ENCODE peak calls at places on chromosomes 1 and 21, in five cellular contexts. I is cardiac fibroblast, Y is GM04504, J is neural crest cell, C is mesendoderm. X is an unnamed sample.

GRCh38 chr1:31586376-31587327 is 10.3 kb downstream of the TINAGL1 start:
- DNase-seq in J (no peak), C (no peak), Y (no peak), I (no peak), X (no peak)

GRCh38 chr1:78088015-78088414 is 42.2 kb downstream of the GIPC2 start:
- DNase-seq in I (no peak), Y (no peak), J (no peak), C (no peak), X (no peak)

GRCh38 chr1:41650176-41650519 is 165.7 kb upstream of the EDN2 start:
- DNase-seq in Y (no peak), C (no peak), J (no peak), I (no peak), X (no peak)

GRCh38 chr1:36522461-36523229 is 39.9 kb upstream of the CSF3R start:
- DNase-seq in Y (no peak), I (no peak), C (no peak), J (no peak), X (no peak)

GRCh38 chr1:152089014-152089674 is at the start of gene TCHHL1:
- DNase-seq in I (no peak), C (no peak), Y (no peak), J (no peak), X (no peak)

GRCh38 chr1:65207317-65207716 is 59.3 kb downstream of the AK4 start:
- DNase-seq in C (no peak), J (no peak), Y (no peak), I (no peak), X (no peak)

GRCh38 chr1:206469933-206470691 is at the start of gene IKBKE:
- DNase-seq in Y (peak; percentile 35), J (no peak), C (peak; percentile 89), I (peak; percentile 76), X (peak; percentile 61)

GRCh38 chr1:220874201-220874655 is 5.0 kb upstream of the HLX start:
- DNase-seq in J (peak; percentile 50), C (peak; percentile 58), Y (no peak), I (peak; percentile 74), X (no peak)

GRCh38 chr1:218494449-218494852 is 149.3 kb downstream of the TGFB2 start:
- DNase-seq in C (peak; percentile 73), I (no peak), Y (no peak), J (no peak), X (peak; percentile 50)

GRCh38 chr21:42125571-42126544 is 54.7 kb downstream of the UMODL1 start:
- DNase-seq in I (peak; percentile 38), Y (no peak), C (peak; percentile 52), J (no peak), X (no peak)

GRCh38 chr1:189149547-189150375 is 1327.9 kb downstream of the BRINP3 start:
- DNase-seq in I (no peak), C (peak; percentile 74), J (no peak), Y (no peak), X (peak; percentile 58)

GRCh38 chr1:245052258-245052657 is 102.5 kb upstream of the KIF26B start:
- DNase-seq in J (no peak), I (no peak), C (no peak), Y (no peak), X (no peak)

GRCh38 chr1:28196330-28196729 is 19.8 kb upstream of the PTAFR start:
- DNase-seq in C (no peak), J (no peak), Y (no peak), I (no peak), X (no peak)

GRCh38 chr1:31423418-31423947 is 10.5 kb downstream of the SERINC2 start:
- DNase-seq in C (no peak), J (no peak), I (no peak), Y (no peak), X (no peak)

GRCh38 chr1:61914823-61915482 is 172.7 kb downstream of the PATJ start:
- DNase-seq in Y (no peak), J (no peak), I (no peak), C (no peak), X (peak; percentile 17)